ENCODE peak calls at places on chromosome 6, in four cellular contexts. B is fibroblast of pulmonary artery, T is nephron progenitor cell, J is WTC11. H is an unnamed sample.

GRCh38 chr6:49676671-49677281 is 36.6 kb downstream of the CRISP2 start:
- DNase-seq in B (peak), J (no peak), T (no peak), H (no peak)

GRCh38 chr6:13763740-13764381 is 50.5 kb downstream of the MCUR1 start:
- DNase-seq in B (no peak), T (no peak), J (no peak), H (no peak)

GRCh38 chr6:133359760-133360159 is 118.6 kb downstream of the EYA4 start:
- DNase-seq in T (no peak), J (no peak), B (no peak), H (no peak)

GRCh38 chr6:130825772-130826441 is 1.3 kb upstream of the SMLR1 start:
- DNase-seq in T (no peak), B (no peak), J (peak), H (no peak)

GRCh38 chr6:39053854-39054576 is 5.4 kb downstream of the GLP1R start:
- DNase-seq in B (no peak), T (no peak), J (no peak), H (no peak)

GRCh38 chr6:1363729-1364572 is 25.4 kb upstream of the FOXF2 start:
- DNase-seq in T (no peak), B (no peak), J (peak), H (no peak)

GRCh38 chr6:169014681-169015080 is 239.0 kb downstream of the THBS2 start:
- DNase-seq in B (no peak), T (no peak), J (no peak), H (no peak)

GRCh38 chr6:144305985-144306384 is 20.9 kb downstream of the UTRN start:
- DNase-seq in T (no peak), B (no peak), J (no peak), H (no peak)

GRCh38 chr6:80725156-80725930 is 618.9 kb downstream of the BCKDHB start:
- DNase-seq in J (no peak), T (no peak), B (no peak), H (no peak)

GRCh38 chr6:126803769-126804168 is 314.7 kb upstream of the RSPO3 start:
- DNase-seq in J (no peak), B (no peak), T (no peak), H (no peak)

GRCh38 chr6:126805861-126806260 is 312.6 kb upstream of the RSPO3 start:
- DNase-seq in B (peak), J (no peak), T (no peak), H (no peak)

DNA sequence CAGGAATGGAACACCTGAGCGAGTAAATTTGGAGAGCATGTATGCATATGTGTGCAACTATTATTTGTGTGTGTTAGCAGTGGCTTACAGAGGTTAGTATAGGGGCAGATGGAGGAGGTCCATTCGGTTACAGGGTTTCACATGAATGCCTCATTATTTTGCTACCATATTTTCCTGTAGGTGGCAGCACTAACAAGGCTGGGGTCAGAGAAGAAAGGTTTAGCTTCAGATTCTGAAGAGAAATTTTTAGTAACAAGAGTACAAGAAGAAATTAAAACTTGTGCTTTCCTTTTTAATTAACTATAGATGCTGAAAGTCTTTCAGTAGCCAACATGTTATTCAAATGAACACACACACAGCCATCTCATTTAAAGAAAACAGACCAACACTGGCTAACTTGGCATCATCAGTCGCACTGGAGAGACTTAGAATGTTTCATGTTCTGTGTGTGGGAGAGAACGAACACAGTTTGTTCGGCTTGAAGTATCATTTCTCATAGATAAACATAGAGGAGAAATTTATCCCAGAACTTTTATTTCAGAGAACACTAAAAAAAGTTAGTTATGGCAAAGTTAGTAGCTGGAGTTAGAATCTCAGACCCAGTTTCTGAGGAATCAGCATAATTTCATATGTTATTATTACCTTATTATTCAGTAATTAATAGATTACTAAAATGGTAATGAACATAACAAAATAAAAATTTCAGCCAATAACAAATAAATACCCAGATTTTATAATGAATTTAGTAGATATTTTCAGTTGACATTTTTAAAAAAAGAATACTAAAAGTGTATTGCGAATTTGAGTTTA is 314.0 kb upstream of the RSPO3 start:
- DNase-seq in B (peak), J (no peak), T (peak), H (peak)
- TF ChIP-seq CTCF in B (peak), J (peak), T (peak), H (peak)

GRCh38 chr6:35018184-35018523 is 123.0 kb downstream of the TCP11 start:
- DNase-seq in J (no peak), T (no peak), B (no peak), H (no peak)

GRCh38 chr6:35018746-35019145 is 122.4 kb downstream of the TCP11 start:
- DNase-seq in T (no peak), B (no peak), J (no peak), H (no peak)

GRCh38 chr6:35016417-35017221 is 124.5 kb downstream of the TCP11 start:
- DNase-seq in B (peak), T (no peak), J (no peak), H (no peak)

GRCh38 chr6:35019171-35019570 is 122.0 kb downstream of the TCP11 start:
- DNase-seq in B (no peak), T (no peak), J (no peak), H (no peak)

DNA sequence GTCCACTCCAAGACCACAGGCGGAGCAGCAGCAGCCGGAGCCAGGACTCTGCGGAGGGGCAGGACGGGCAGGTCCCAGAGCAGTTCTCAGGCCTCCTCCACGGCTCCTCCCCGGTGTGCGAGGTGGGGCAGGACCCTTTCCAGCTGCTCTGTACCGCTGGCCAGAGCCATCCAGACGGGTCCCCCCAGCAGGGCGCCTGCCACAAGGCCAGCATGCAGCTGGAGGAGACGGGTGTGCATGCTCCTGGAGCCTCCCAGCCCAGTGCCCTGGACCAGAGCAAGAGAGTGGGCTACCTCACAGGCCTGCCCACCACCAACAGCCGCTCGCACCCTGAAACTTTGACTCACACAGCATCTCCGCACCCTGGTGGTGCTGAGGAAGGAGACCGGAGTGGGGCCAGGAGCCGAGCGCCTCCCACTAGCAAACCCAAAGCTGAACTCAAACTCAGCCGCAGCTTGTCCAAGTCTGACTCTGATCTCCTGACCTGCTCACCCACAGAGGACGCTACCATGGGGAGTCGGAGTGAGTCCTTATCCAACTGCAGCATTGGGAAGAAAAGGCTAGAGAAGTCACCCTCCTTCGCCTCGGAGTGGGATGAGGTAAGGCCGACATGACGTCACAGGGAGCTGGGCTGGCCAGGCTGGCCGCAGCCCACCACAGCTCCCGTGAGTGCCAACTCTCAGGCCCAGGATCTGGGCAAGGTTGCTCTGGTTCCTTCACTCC is 123.5 kb downstream of the TCP11 start:
- DNase-seq in B (peak), T (peak), J (no peak), H (no peak)
- TF ChIP-seq CTCF in B (no peak), T (no peak), J (no peak), H (no peak)

GRCh38 chr6:128731249-128732165 is 151.4 kb upstream of the LAMA2 start:
- DNase-seq in B (peak), J (no peak), T (peak), H (peak)
- TF ChIP-seq CTCF in B (peak), J (peak), T (peak), H (peak)

GRCh38 chr6:218153-219018 is 73.9 kb upstream of the DUSP22 start:
- DNase-seq in B (no peak), J (no peak), T (peak), H (no peak)
- TF ChIP-seq CTCF in B (no peak), J (no peak), T (no peak), H (no peak)

DNA sequence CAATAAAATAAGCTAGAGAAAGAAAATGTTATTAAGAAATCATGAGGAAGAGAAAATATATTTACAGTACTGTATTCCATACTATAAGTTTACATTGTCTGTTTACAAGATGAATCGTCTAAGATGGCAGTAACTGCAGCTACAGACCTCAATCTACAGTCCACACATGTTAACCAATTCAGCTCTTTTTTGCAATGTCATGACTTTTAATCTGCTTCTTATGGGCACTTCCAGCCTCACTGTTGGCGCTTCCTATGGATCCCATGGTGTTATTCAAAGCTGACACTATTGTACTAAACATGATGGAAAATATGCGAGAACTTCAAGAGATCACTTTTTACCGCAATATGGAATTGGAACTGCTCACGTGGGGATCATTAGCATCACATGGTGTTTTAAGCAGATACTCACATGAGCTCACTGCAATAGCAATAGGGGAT is 451.5 kb upstream of the CITED2 start:
- DNase-seq in T (no peak), B (no peak), J (no peak), H (no peak)
- TF ChIP-seq CTCF in T (no peak), B (no peak), J (no peak), H (no peak)

GRCh38 chr6:102619585-102619984 is 1226.1 kb downstream of the GRIK2 start:
- DNase-seq in J (no peak), B (peak), T (no peak), H (no peak)
- TF ChIP-seq CTCF in J (peak), B (peak), T (peak), H (peak)

GRCh38 chr6:44100088-44100550 is 27.1 kb downstream of the MRPL14 start:
- DNase-seq in J (peak), B (peak), T (no peak), H (peak)
- TF ChIP-seq CTCF in J (peak), B (peak), T (peak), H (peak)

GRCh38 chr6:142697912-142698311 is 247.1 kb downstream of the HIVEP2 start:
- DNase-seq in B (peak), T (no peak), J (no peak), H (no peak)

GRCh38 chr6:142699391-142699790 is 245.6 kb downstream of the HIVEP2 start:
- DNase-seq in T (no peak), J (no peak), B (no peak), H (no peak)

GRCh38 chr6:142700032-142700431 is 244.9 kb downstream of the HIVEP2 start:
- DNase-seq in B (no peak), T (no peak), J (no peak), H (no peak)

GRCh38 chr6:142700676-142701185 is 244.2 kb downstream of the HIVEP2 start:
- DNase-seq in T (no peak), J (no peak), B (no peak), H (no peak)

GRCh38 chr6:142698751-142699150 is 246.2 kb downstream of the HIVEP2 start:
- DNase-seq in T (no peak), B (no peak), J (no peak), H (no peak)
- TF ChIP-seq CTCF in T (no peak), B (peak), J (no peak), H (peak)

GRCh38 chr6:162736933-162737332 is 9.2 kb downstream of the PACRG start:
- DNase-seq in T (no peak), B (no peak), J (no peak), H (no peak)
- TF ChIP-seq CTCF in T (no peak), B (no peak), J (no peak), H (no peak)

DNA sequence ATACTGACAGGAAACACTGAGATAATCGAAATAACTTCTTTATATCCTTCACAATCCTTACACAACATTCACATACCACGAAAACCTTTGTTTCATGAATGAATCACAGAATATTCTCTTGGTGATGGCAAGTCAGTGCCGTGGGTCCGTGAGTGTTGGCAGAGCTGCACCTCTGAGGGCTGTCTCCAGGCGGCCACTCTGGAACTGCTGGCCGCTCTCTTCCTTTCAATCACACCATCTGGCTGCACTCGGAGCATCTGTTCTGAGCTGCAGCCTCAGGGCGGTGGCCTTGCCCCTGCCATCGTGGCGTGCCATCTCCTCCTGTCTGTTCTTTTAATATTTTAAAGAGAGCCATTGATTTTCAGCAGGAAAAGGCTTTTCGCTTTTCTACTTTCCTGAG is 129.4 kb upstream of the AFDN start:
- DNase-seq in J (no peak), T (no peak), B (peak), H (no peak)
- TF ChIP-seq CTCF in J (no peak), T (no peak), B (peak), H (no peak)